ENCODE peak calls at places on chromosomes 3 and 15, in five cellular contexts. C is adrenal gland, S is AG20443, K is HTR-8/SVneo, L is BJ. I is an unnamed sample.

GRCh38 chr15:55917881-55918296 is 75.5 kb downstream of the NEDD4 start:
- DNase-seq in C (peak), S (peak), K (peak), L (peak), I (peak)

GRCh38 chr3:127694467-127695215 is 21.9 kb downstream of the ABTB1 start:
- DNase-seq in C (peak), S (no peak), K (no peak), L (no peak), I (peak)

GRCh38 chr15:39058371-39059131 is 493.9 kb upstream of the RASGRP1 start:
- DNase-seq in C (no peak), S (no peak), K (no peak), L (no peak), I (no peak)

GRCh38 chr3:110758208-110758607 is 313.4 kb upstream of the NECTIN3 start:
- DNase-seq in C (no peak), S (no peak), K (no peak), L (no peak), I (no peak)

GRCh38 chr15:69713726-69714559 is 261.3 kb downstream of the RPLP1 start:
- DNase-seq in C (no peak), S (no peak), K (no peak), L (no peak), I (no peak)

GRCh38 chr15:92277776-92278175 is 115.9 kb upstream of the ST8SIA2 start:
- DNase-seq in C (peak), S (peak), K (no peak), L (no peak), I (no peak)

GRCh38 chr3:43468141-43468540 is 153.7 kb downstream of the ANO10 start:
- DNase-seq in C (peak), S (no peak), K (no peak), L (no peak), I (no peak)

GRCh38 chr3:73808862-73809509 is 184.2 kb upstream of the PDZRN3 start:
- DNase-seq in C (no peak), S (no peak), K (no peak), L (no peak), I (no peak)

GRCh38 chr3:169618894-169619792 is 44.4 kb downstream of the MECOM start:
- DNase-seq in C (no peak), S (no peak), K (no peak), L (no peak), I (no peak)

GRCh38 chr15:81611679-81612078 is 237.7 kb upstream of the TMC3 start:
- DNase-seq in C (no peak), S (no peak), K (no peak), L (no peak), I (no peak)

GRCh38 chr3:160756907-160757623 is 1.0 kb downstream of the PPM1L start:
- DNase-seq in C (peak), S (no peak), K (no peak), L (no peak), I (no peak)

GRCh38 chr15:38041576-38041975 is 107.1 kb downstream of the TMCO5A start:
- DNase-seq in C (no peak), S (peak), K (peak), L (peak), I (no peak)

GRCh38 chr3:160196511-160197104 is 28.6 kb upstream of the C3orf80 start:
- DNase-seq in C (no peak), S (peak), K (no peak), L (no peak), I (no peak)

GRCh38 chr3:87006844-87007439 is 16.0 kb upstream of the VGLL3 start:
- DNase-seq in C (no peak), S (peak), K (no peak), L (no peak), I (no peak)

GRCh38 chr3:171283248-171284222 is 176.7 kb downstream of the TNIK start:
- DNase-seq in C (no peak), S (no peak), K (no peak), L (no peak), I (no peak)

GRCh38 chr3:114892880-114893279 is 254.2 kb downstream of the ZBTB20 start:
- DNase-seq in C (no peak), S (no peak), K (no peak), L (no peak), I (no peak)

GRCh38 chr3:61264281-61264680 is 13.0 kb upstream of the FHIT start:
- DNase-seq in C (no peak), S (no peak), K (no peak), L (no peak), I (no peak)

I was measured in dermis microvascular lymphatic vessel endothelial cell.